ENCODE peak calls at places on chromosomes 2 and 18, in six cellular contexts. I is H7; H is transverse colon; Q is sigmoid colon; N is spleen; G is CD8-positive, alpha-beta memory T cell. M is an unnamed sample. For H3K27me3 and H3K36me3, the result is how much of the 10 kb centered on the place peaks cover.

GRCh38 chr2:232455426-232456255 is at the start of gene ALPI:
- DNase-seq in I (peak), H (peak), Q (peak), N (peak), G (no peak), M (no peak)

GRCh38 chr2:16130541-16130880 is 190.2 kb downstream of the MYCN start:
- DNase-seq in I (no peak), H (no peak), Q (no peak), N (no peak), G (no peak), M (no peak)

GRCh38 chr2:224369028-224369632 is 32.8 kb downstream of the FAM124B start:
- DNase-seq in I (peak), H (no peak), Q (no peak), N (no peak), G (peak), M (no peak)

GRCh38 chr2:240622631-240623235 is 2.5 kb upstream of the GPR35 start:
- DNase-seq in I (peak), H (peak), Q (peak), N (peak), G (peak), M (peak)

GRCh38 chr2:150698016-150698661 is 210.7 kb upstream of the RND3 start:
- DNase-seq in I (no peak), H (no peak), Q (no peak), N (no peak), G (no peak), M (no peak)

GRCh38 chr2:219836647-219837177 is 209.3 kb downstream of the SLC4A3 start:
- DNase-seq in I (no peak), H (no peak), Q (no peak), N (no peak), G (no peak), M (no peak)

GRCh38 chr2:179440642-179441251 is 176.1 kb upstream of the SESTD1 start:
- DNase-seq in I (no peak), H (no peak), Q (no peak), N (no peak), G (no peak), M (no peak)

GRCh38 chr2:54524236-54524991 is 68.3 kb downstream of the SPTBN1 start:
- DNase-seq in I (no peak), H (no peak), Q (no peak), N (no peak), G (no peak), M (no peak)

GRCh38 chr2:179669196-179669595 is 192.2 kb downstream of the ZNF385B start:
- DNase-seq in I (no peak), H (no peak), Q (no peak), N (no peak), G (no peak), M (no peak)

GRCh38 chr2:238141541-238142318 is 3.3 kb downstream of the KLHL30 start:
- DNase-seq in I (no peak), H (peak), Q (no peak), N (no peak), G (no peak), M (no peak)

GRCh38 chr2:240596491-240596931 is 10.0 kb downstream of the CAPN10 start:
- DNase-seq in I (peak), H (peak), Q (peak), N (no peak), G (no peak), M (no peak)

GRCh38 chr2:1572638-1573037 is 159.4 kb downstream of the TPO start:
- DNase-seq in I (no peak), H (no peak), Q (no peak), N (no peak), G (no peak), M (no peak)

GRCh38 chr2:16441431-16441830 is 224.2 kb downstream of the CYRIA start:
- DNase-seq in I (no peak), H (no peak), Q (no peak), N (no peak), G (no peak), M (no peak)

DNA sequence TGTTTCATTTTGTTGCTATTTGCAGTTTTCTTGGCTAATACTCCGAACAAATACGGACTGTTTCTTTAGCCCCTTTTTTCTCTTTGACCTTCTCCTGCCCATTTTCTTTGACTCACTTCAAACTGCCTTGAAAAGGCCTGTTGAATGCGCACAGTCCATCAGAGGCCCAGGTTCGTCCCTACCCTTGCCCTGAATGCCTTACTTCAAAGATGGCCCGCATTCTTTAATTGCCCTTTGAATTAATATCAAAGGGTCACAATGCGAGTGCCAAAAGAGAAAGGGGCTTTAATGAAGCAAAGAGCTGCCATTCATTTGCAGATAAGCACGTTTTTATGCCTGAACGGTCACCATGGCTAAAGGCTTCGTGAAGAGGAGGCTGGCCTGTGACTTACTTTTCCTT is 29.7 kb downstream of the PAX3 start:
- DNase-seq in I (no peak), H (no peak), Q (no peak), N (no peak), G (no peak), M (no peak)
- H3K27me3 ChIP-seq in I (under half), H (under half), Q (under half), N (under half), G (under half), M (under half)

DNA sequence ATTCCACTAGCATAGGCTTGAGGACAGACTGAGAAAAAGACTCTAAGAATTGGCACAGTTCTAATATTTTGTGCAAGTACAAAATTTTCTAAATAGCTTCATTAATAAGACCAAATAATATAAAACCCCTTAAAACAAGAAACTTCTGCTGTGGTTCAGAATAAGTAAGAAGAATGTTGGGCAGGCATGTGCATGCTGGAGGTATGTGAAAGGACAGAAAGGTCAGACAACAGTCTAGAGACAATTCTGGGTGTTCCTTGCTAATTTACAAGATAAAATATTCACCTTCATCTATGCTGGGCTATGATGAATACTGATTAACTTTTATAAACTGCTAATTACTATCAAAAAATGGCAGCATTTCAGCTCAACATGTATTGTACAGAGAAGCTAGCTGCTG is 14.9 kb downstream of the CEBPZOS start:
- DNase-seq in I (no peak), H (no peak), Q (no peak), N (no peak), G (no peak), M (no peak)
- H3K36me3 ChIP-seq in I (under half), H (half or more), Q (under half), N (half or more), G (half or more), M (half or more)

DNA sequence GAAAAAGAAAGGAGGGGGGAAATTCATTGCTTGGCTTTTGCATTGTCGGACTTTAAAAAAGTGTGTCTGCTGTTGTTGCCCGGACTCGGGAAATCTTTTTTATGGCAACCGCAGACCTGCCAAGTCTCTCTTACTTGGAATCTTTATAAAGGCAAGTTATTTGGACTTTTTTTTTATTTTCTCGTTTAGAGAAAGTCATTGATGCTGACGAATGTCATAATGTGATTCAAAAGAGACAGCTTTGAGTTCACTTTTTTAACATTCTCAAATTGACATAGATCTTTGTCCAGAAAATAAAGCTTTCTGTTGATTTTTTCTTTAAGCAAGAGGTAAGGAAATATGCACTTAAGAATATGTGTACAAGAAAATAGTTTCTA is 651 bp upstream of the ZNF521 start:
- DNase-seq in I (no peak), H (no peak), Q (no peak), N (no peak), G (no peak), M (no peak)
- H3K4me3 ChIP-seq in I (peak), H (no peak), Q (peak), N (peak), G (no peak), M (no peak)

GRCh38 chr2:210225461-210225798 is 183 bp upstream of the ACADL start:
- DNase-seq in I (no peak), H (no peak), Q (no peak), N (no peak), G (no peak), M (no peak)
- H3K27me3 ChIP-seq in I (under half), H (half or more), Q (under half), N (under half), G (under half), M (under half)

DNA sequence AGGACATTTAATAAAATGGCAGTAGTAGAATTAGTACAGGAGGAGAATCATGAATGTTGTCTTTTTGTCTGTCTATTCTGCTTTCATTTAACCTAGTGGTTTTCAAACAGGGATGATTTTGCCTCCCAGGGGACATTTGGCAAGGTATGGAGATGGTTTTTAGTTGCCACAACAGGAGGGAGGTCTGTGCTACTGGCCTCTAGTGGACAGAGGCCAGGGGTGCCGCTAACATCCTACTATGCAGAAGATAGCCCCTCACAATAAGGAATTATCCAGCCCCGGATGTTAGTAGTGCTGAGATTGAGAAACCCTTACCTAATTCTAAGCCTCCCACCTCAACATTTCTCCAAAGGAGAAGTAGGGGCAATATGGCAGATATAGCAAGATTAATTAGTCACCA is 18.3 kb downstream of the FASTKD2 start:
- DNase-seq in I (peak), H (no peak), Q (no peak), N (no peak), G (no peak), M (no peak)
- H3K36me3 ChIP-seq in I (under half), H (half or more), Q (under half), N (half or more), G (half or more), M (half or more)

DNA sequence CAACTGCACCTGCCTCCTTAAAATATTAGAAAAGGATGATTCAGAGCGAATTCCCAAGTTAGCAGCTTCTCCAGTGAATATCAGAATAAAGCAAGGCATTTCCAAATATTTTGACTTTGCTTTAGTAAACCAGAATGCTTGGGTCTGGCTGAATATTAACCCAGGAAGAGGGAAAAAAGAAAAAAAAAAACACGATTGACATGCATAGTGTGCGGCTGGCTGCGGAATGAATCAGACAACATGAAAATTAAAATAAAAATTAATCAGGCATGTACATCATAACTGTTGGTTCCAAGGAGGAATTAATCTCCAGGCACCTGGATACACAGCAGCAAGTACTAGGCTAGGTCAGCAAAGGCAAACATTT is 105.8 kb upstream of the NCKAP5 start:
- DNase-seq in I (no peak), H (no peak), Q (no peak), N (no peak), G (no peak), M (no peak)
- H3K4me3 ChIP-seq in I (no peak), H (no peak), Q (no peak), N (no peak), G (no peak), M (no peak)

GRCh38 chr2:72155151-72155550 is 7.5 kb upstream of the CYP26B1 start:
- DNase-seq in I (no peak), H (no peak), Q (no peak), N (no peak), G (no peak), M (no peak)

GRCh38 chr2:72153924-72154323 is 6.3 kb upstream of the CYP26B1 start:
- DNase-seq in I (no peak), H (no peak), Q (no peak), N (peak), G (no peak), M (no peak)

GRCh38 chr2:72154386-72154785 is 6.7 kb upstream of the CYP26B1 start:
- DNase-seq in I (peak), H (no peak), Q (no peak), N (peak), G (no peak), M (no peak)

GRCh38 chr2:72156872-72157271 is 9.2 kb upstream of the CYP26B1 start:
- DNase-seq in I (no peak), H (no peak), Q (no peak), N (no peak), G (no peak), M (no peak)

DNA sequence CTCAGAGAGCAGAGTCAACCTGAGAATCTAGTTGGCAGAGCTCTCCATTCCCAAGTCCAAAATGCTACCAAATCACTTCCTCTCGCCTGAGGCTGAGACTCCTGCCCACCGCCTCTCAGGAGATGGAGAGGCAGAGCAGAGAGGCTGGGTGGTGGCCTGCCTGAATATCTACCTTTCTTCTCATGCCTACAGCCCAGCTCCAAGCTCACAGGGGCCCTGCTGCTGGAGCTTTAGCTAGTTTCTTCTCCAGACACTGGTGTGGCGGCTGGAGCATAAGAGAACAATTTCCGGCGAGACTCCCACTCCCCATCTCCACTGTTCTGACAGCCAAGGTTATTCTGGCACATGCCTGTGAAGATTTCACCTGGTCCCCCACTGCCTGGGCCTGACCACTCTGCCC is 8.1 kb upstream of the CYP26B1 start:
- DNase-seq in I (no peak), H (no peak), Q (no peak), N (no peak), G (no peak), M (no peak)
- H3K27me3 ChIP-seq in I (under half), H (under half), Q (under half), N (under half), G (under half), M (under half)

M was measured in effector memory CD4-positive, alpha-beta T cell.